ENCODE peak calls at places on chromosome 19, in four cellular contexts. H, E, G and R are unnamed samples.

GRCh38 chr19:54287456-54287855 is 6.5 kb upstream of the LILRB2 start:
- DNase-seq in H (no peak), E (no peak), G (no peak), R (peak)

GRCh38 chr19:47781590-47782318 is 3.3 kb downstream of the SELENOW start:
- DNase-seq in H (peak), E (no peak), G (no peak), R (no peak)

GRCh38 chr19:16225279-16226183 is 27.8 kb downstream of the AP1M1 start:
- DNase-seq in H (no peak), E (no peak), G (no peak), R (no peak)

GRCh38 chr19:38442736-38443135 is 9.2 kb downstream of the RYR1 start:
- DNase-seq in H (no peak), E (no peak), G (no peak), R (no peak)

GRCh38 chr19:11191273-11191755 is 6.0 kb downstream of the KANK2 start:
- DNase-seq in H (peak), E (no peak), G (no peak), R (no peak)

GRCh38 chr19:412356-413355 is 3.7 kb upstream of the C2CD4C start:
- DNase-seq in H (peak), E (no peak), G (no peak), R (no peak)

GRCh38 chr19:48102870-48103751 is 7.5 kb downstream of the PLA2G4C start:
- DNase-seq in H (no peak), E (peak), G (peak), R (no peak)

GRCh38 chr19:15869109-15869555 is 28.7 kb downstream of the CYP4F2 start:
- DNase-seq in H (peak), E (peak), G (peak), R (no peak)

GRCh38 chr19:2315818-2316353 is 7.9 kb upstream of the LINGO3 start:
- DNase-seq in H (peak), E (no peak), G (no peak), R (no peak)

GRCh38 chr19:8367327-8368001 is 3.5 kb downstream of the ANGPTL4 start:
- DNase-seq in H (peak), E (no peak), G (peak), R (peak)

GRCh38 chr19:50705422-50706019 is 14.1 kb downstream of the SHANK1 start:
- DNase-seq in H (no peak), E (peak), G (peak), R (no peak)

GRCh38 chr19:4456566-4456842 is 1.1 kb downstream of the UBXN6 start:
- DNase-seq in H (no peak), E (no peak), G (peak), R (no peak)

GRCh38 chr19:31316201-31316951 is 32.9 kb downstream of the TSHZ3 start:
- DNase-seq in H (no peak), E (no peak), G (no peak), R (no peak)

GRCh38 chr19:12828494-12828893 is 5.9 kb downstream of the RTBDN start:
- DNase-seq in H (peak), E (peak), G (peak), R (no peak)

GRCh38 chr19:31572671-31573298 is 223.5 kb upstream of the TSHZ3 start:
- DNase-seq in H (no peak), E (no peak), G (no peak), R (no peak)

GRCh38 chr19:13164370-13165090 is 14.3 kb downstream of the IER2 start:
- DNase-seq in H (peak), E (peak), G (peak), R (no peak)

GRCh38 chr19:55958356-55958755 is 10.7 kb downstream of the NLRP8 start:
- DNase-seq in H (no peak), E (no peak), G (no peak), R (no peak)

GRCh38 chr19:42207767-42208259 is 9.7 kb downstream of the DEDD2 start:
- DNase-seq in H (no peak), E (no peak), G (peak), R (peak)

GRCh38 chr19:54551950-54552912 is 21.4 kb upstream of the LILRA2 start:
- DNase-seq in H (no peak), E (no peak), G (no peak), R (no peak)

GRCh38 chr19:54273811-54274210 is 7.1 kb downstream of the LILRB2 start:
- DNase-seq in H (no peak), E (no peak), G (no peak), R (no peak)

GRCh38 chr19:53019684-53020083 is 6.0 kb downstream of the ERVV-1 start:
- DNase-seq in H (peak), E (no peak), G (peak), R (no peak)

GRCh38 chr19:7373862-7374261 is 25.1 kb downstream of the ARHGEF18 start:
- DNase-seq in H (no peak), E (peak), G (peak), R (no peak)

GRCh38 chr19:4474504-4475136 is 2.5 kb downstream of the HDGFL2 start:
- DNase-seq in H (no peak), E (no peak), G (peak), R (no peak)

GRCh38 chr19:33620611-33621010 is 1.1 kb upstream of the CHST8 start:
- DNase-seq in H (no peak), E (no peak), G (no peak), R (no peak)

GRCh38 chr19:33621811-33622504 is at the start of gene CHST8:
- DNase-seq in H (peak), E (peak), G (peak), R (no peak)

GRCh38 chr19:33621065-33621785 is 528 bp upstream of the CHST8 start:
- DNase-seq in H (peak), E (no peak), G (no peak), R (no peak)

GRCh38 chr19:33622809-33623511 is 1.2 kb downstream of the CHST8 start:
- DNase-seq in H (peak), E (no peak), G (no peak), R (no peak)

GRCh38 chr19:33622505-33622808 is 704 bp downstream of the CHST8 start:
- DNase-seq in H (peak), E (no peak), G (no peak), R (no peak)
- H3K4me3 ChIP-seq in H (no peak), E (no peak), G (no peak), R (no peak)

GRCh38 chr19:49534632-49535385 is 7.0 kb downstream of the RCN3 start:
- DNase-seq in H (no peak), E (no peak), G (no peak), R (no peak)

GRCh38 chr19:49538643-49539042 is 10.8 kb downstream of the RCN3 start:
- DNase-seq in H (no peak), E (no peak), G (no peak), R (no peak)

GRCh38 chr19:49530708-49531107 is 2.9 kb downstream of the RCN3 start:
- DNase-seq in H (no peak), E (no peak), G (no peak), R (no peak)

GRCh38 chr19:49536921-49537462 is 9.2 kb downstream of the RCN3 start:
- DNase-seq in H (no peak), E (no peak), G (no peak), R (no peak)

GRCh38 chr19:49533551-49534488 is 6.0 kb downstream of the RCN3 start:
- DNase-seq in H (peak), E (no peak), G (peak), R (no peak)
- TF ChIP-seq CTCF in H (peak), E (no peak), G (peak), R (no peak)

DNA sequence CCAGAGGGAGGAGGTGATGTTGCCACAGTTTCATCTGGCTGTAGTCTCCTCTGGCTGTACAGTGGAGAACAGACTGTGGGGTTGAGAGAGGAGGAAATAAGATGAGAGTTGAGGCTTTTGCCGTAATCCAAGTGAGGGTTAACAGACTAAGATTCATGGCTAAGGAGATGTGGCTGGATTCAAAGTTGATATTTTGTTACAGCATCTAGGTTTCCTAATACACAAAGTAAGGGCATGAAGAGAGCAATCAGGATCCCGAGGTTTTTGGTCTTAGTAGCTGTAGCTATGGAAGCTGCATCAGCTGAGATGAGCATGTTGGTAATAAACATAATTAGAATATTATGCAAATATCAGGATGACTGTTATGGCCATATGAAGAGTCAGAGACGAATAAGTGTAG is 1.4 kb downstream of the ZNF776 start:
- DNase-seq in H (no peak), E (no peak), G (no peak), R (no peak)
- H3K4me3 ChIP-seq in H (no peak), E (peak), G (peak), R (peak)

GRCh38 chr19:17893766-17894165 is 22.0 kb downstream of the SLC5A5 start:
- DNase-seq in H (no peak), E (no peak), G (no peak), R (no peak)
- TF ChIP-seq CTCF in H (no peak), E (no peak), G (no peak), R (no peak)

GRCh38 chr19:45643024-45643926 is 4.1 kb upstream of the EML2 start:
- DNase-seq in H (peak), E (peak), G (peak), R (no peak)

GRCh38 chr19:45637890-45638667 is 1.1 kb downstream of the EML2 start:
- DNase-seq in H (peak), E (no peak), G (peak), R (no peak)

GRCh38 chr19:45638930-45639729 is at the start of gene EML2:
- DNase-seq in H (peak), E (peak), G (peak), R (no peak)

GRCh38 chr19:45641274-45642105 is 2.3 kb upstream of the EML2 start:
- DNase-seq in H (peak), E (peak), G (peak), R (no peak)

GRCh38 chr19:45640849-45641273 is 1.7 kb upstream of the EML2 start:
- DNase-seq in H (peak), E (no peak), G (peak), R (no peak)
- H3K4me3 ChIP-seq in H (no peak), E (no peak), G (peak), R (peak)

GRCh38 chr19:24032651-24033050 is 54.3 kb upstream of the ZNF254 start:
- DNase-seq in H (peak), E (no peak), G (no peak), R (no peak)

GRCh38 chr19:24033962-24034342 is 53.0 kb upstream of the ZNF254 start:
- DNase-seq in H (peak), E (peak), G (peak), R (peak)

GRCh38 chr19:24029941-24030636 is 56.9 kb upstream of the ZNF254 start:
- DNase-seq in H (no peak), E (no peak), G (no peak), R (no peak)

DNA sequence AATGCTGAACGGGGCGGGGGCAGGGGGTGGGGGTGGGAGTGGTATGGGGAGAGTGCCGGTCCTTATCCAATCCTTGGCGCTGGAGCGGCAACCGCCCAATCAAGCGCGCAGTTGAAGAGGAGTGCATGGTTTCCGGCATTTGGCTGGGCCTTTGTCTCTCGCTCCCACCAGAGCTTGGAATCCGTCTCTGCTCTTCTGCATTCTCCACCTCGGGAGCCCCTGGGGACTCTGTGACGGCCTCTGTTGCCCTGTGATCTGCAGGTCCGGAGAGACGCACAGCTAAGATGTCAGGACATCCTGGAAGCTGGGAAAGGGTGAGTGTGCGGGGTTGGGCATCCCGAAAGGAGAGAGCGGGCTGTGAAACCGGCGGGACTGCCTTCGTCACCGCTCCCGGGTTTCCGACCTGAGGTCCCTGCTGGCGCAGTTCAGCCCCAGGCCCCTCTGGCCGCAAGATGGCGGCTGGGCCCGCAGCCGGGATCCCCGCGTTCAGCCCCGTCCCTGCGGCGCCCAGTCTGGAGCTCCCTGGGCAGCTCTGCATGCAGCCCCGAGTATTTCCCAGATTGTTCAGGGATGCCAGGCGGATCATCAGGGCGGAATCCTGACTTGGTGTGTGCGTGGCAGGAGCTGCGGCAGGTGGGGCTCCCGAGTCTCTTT is 53.6 kb upstream of the ZNF254 start:
- DNase-seq in H (peak), E (peak), G (peak), R (peak)
- TF ChIP-seq CTCF in H (no peak), E (peak), G (no peak), R (no peak)